ENCODE peak calls at places on chromosome 5, in seven cellular contexts. V is suprapubic skin, P is OCI-LY7, I is ELR, S is astrocyte of the spinal cord, B is Karpas-422, N is NCI-H345. D is an unnamed sample.

GRCh38 chr5:77204967-77205366 is 5.5 kb upstream of the PDE8B start:
- DNase-seq in V (no peak), P (no peak), I (no peak), S (no peak), B (no peak), N (no peak), D (no peak)

GRCh38 chr5:155726267-155726666 is 600.7 kb upstream of the SGCD start:
- DNase-seq in V (no peak), P (no peak), I (no peak), S (no peak), B (no peak), N (no peak), D (no peak)

GRCh38 chr5:14351086-14351661 is 208.0 kb downstream of the TRIO start:
- DNase-seq in V (no peak), P (no peak), I (no peak), S (no peak), B (no peak), N (no peak), D (no peak)

GRCh38 chr5:126866837-126867236 is 89.9 kb downstream of the LMNB1 start:
- DNase-seq in V (no peak), P (no peak), I (no peak), S (no peak), B (no peak), N (no peak), D (no peak)

GRCh38 chr5:17831279-17831678 is 197.0 kb downstream of the TAF11L14 start:
- DNase-seq in V (no peak), P (no peak), I (no peak), S (no peak), B (no peak), N (peak), D (peak)

GRCh38 chr5:74630387-74631087 is 10.0 kb downstream of the ENC1 start:
- DNase-seq in V (no peak), P (no peak), I (peak), S (peak), B (no peak), N (no peak), D (no peak)

GRCh38 chr5:152072076-152072475 is 147.4 kb upstream of the GLRA1 start:
- DNase-seq in V (no peak), P (no peak), I (no peak), S (peak), B (no peak), N (peak), D (no peak)

GRCh38 chr5:113606298-113607134 is 93.0 kb downstream of the YTHDC2 start:
- DNase-seq in V (no peak), P (peak), I (peak), S (peak), B (peak), N (peak), D (peak)

GRCh38 chr5:88398316-88398715 is 129.7 kb upstream of the TMEM161B start:
- DNase-seq in V (no peak), P (no peak), I (peak), S (peak), B (no peak), N (no peak), D (no peak)

GRCh38 chr5:75156585-75156984 is 80.1 kb downstream of the ANKRD31 start:
- DNase-seq in V (no peak), P (no peak), I (peak), S (no peak), B (peak), N (no peak), D (peak)

GRCh38 chr5:69414885-69415583 is at the start of gene MARVELD2:
- DNase-seq in V (peak), P (no peak), I (peak), S (peak), B (peak), N (peak), D (peak)

GRCh38 chr5:134438268-134438622 is 26.6 kb upstream of the CDKN2AIPNL start:
- DNase-seq in V (no peak), P (no peak), I (peak), S (peak), B (no peak), N (peak), D (no peak)

GRCh38 chr5:141330299-141331080 is at the start of gene PCDHGA1:
- DNase-seq in V (no peak), P (peak), I (peak), S (peak), B (peak), N (no peak), D (no peak)

GRCh38 chr5:56585973-56586740 is 229.2 kb upstream of the MAP3K1 start:
- DNase-seq in V (no peak), P (no peak), I (no peak), S (no peak), B (no peak), N (peak), D (no peak)

GRCh38 chr5:158991391-158991790 is 108.3 kb downstream of the EBF1 start:
- DNase-seq in V (no peak), P (no peak), I (no peak), S (no peak), B (no peak), N (no peak), D (no peak)

GRCh38 chr5:57111993-57112392 is 61.9 kb upstream of the GPBP1 start:
- DNase-seq in V (no peak), P (no peak), I (no peak), S (no peak), B (no peak), N (no peak), D (no peak)

GRCh38 chr5:90933298-90933697 is 374.7 kb downstream of the ADGRV1 start:
- DNase-seq in V (no peak), P (no peak), I (no peak), S (no peak), B (no peak), N (no peak), D (no peak)

GRCh38 chr5:26236936-26237335 is 801.5 kb downstream of the CDH9 start:
- DNase-seq in V (no peak), P (no peak), I (no peak), S (no peak), B (no peak), N (no peak), D (no peak)

GRCh38 chr5:148394587-148395019 is 10.8 kb downstream of the FBXO38 start:
- DNase-seq in V (no peak), P (no peak), I (no peak), S (no peak), B (no peak), N (peak), D (peak)

D was measured in NCI-H1417.